ENCODE peak calls at places on chromosome 1, in nine cellular contexts. One of them, this sample, is unnamed.

GRCh38 chr1:24393892-24394291 is 19.7 kb downstream of the STPG1 start:
- DNase-seq in GM23338: no peak
- DNase-seq in fibroblast of mammary gland: peak
- DNase-seq in kidney: peak
- DNase-seq in tibial nerve: no peak
- DNase-seq in Calu3: no peak
- DNase-seq in mammary epithelial cell: peak
- DNase-seq in IMR-90: peak
- DNase-seq in BJ: no peak
- DNase-seq in this sample: no peak

GRCh38 chr1:218463194-218464156 is 118.3 kb downstream of the TGFB2 start:
- DNase-seq in GM23338: no peak
- DNase-seq in mammary epithelial cell: peak
- DNase-seq in BJ: peak
- DNase-seq in kidney: no peak
- DNase-seq in Calu3: no peak
- DNase-seq in IMR-90: peak
- DNase-seq in fibroblast of mammary gland: peak
- DNase-seq in tibial nerve: peak
- DNase-seq in this sample: no peak

GRCh38 chr1:200302192-200302892 is 107.5 kb downstream of the ZNF281 start:
- DNase-seq in GM23338: peak
- DNase-seq in tibial nerve: no peak
- DNase-seq in kidney: peak
- DNase-seq in BJ: no peak
- DNase-seq in fibroblast of mammary gland: peak
- DNase-seq in Calu3: peak
- DNase-seq in IMR-90: peak
- DNase-seq in mammary epithelial cell: peak
- DNase-seq in this sample: peak

GRCh38 chr1:204419064-204419403 is 7.4 kb upstream of the PPP1R15B start:
- DNase-seq in tibial nerve: no peak
- DNase-seq in Calu3: peak
- DNase-seq in fibroblast of mammary gland: no peak
- DNase-seq in mammary epithelial cell: peak
- DNase-seq in IMR-90: peak
- DNase-seq in kidney: no peak
- DNase-seq in BJ: no peak
- DNase-seq in GM23338: no peak
- DNase-seq in this sample: no peak

GRCh38 chr1:215081566-215082531 is 688 bp upstream of the KCNK2 start:
- DNase-seq in GM23338: peak
- DNase-seq in BJ: no peak
- DNase-seq in kidney: peak
- DNase-seq in tibial nerve: no peak
- DNase-seq in mammary epithelial cell: no peak
- DNase-seq in Calu3: no peak
- DNase-seq in fibroblast of mammary gland: peak
- DNase-seq in IMR-90: peak
- DNase-seq in this sample: no peak

GRCh38 chr1:97306504-97306903 is 584.9 kb downstream of the PTBP2 start:
- DNase-seq in GM23338: no peak
- DNase-seq in BJ: no peak
- DNase-seq in tibial nerve: no peak
- DNase-seq in mammary epithelial cell: no peak
- DNase-seq in fibroblast of mammary gland: no peak
- DNase-seq in kidney: no peak
- DNase-seq in IMR-90: no peak
- DNase-seq in Calu3: no peak
- DNase-seq in this sample: no peak

GRCh38 chr1:40132383-40133121 is 28.6 kb upstream of the RLF start:
- DNase-seq in fibroblast of mammary gland: no peak
- DNase-seq in mammary epithelial cell: no peak
- DNase-seq in tibial nerve: no peak
- DNase-seq in GM23338: peak
- DNase-seq in Calu3: no peak
- DNase-seq in kidney: no peak
- DNase-seq in BJ: no peak
- DNase-seq in IMR-90: no peak
- DNase-seq in this sample: no peak

GRCh38 chr1:65232402-65233122 is 76.8 kb upstream of the DNAJC6 start:
- DNase-seq in Calu3: no peak
- DNase-seq in tibial nerve: no peak
- DNase-seq in mammary epithelial cell: no peak
- DNase-seq in BJ: no peak
- DNase-seq in IMR-90: no peak
- DNase-seq in fibroblast of mammary gland: no peak
- DNase-seq in kidney: no peak
- DNase-seq in GM23338: no peak
- DNase-seq in this sample: no peak

GRCh38 chr1:36366091-36366661 is 19.5 kb downstream of the STK40 start:
- DNase-seq in GM23338: peak
- DNase-seq in tibial nerve: no peak
- DNase-seq in fibroblast of mammary gland: peak
- DNase-seq in BJ: no peak
- DNase-seq in kidney: no peak
- DNase-seq in mammary epithelial cell: no peak
- DNase-seq in IMR-90: peak
- DNase-seq in Calu3: no peak
- DNase-seq in this sample: no peak

GRCh38 chr1:186500804-186501203 is 39.9 kb upstream of the PDC start:
- DNase-seq in IMR-90: no peak
- DNase-seq in tibial nerve: no peak
- DNase-seq in GM23338: no peak
- DNase-seq in fibroblast of mammary gland: no peak
- DNase-seq in Calu3: no peak
- DNase-seq in mammary epithelial cell: peak
- DNase-seq in BJ: no peak
- DNase-seq in kidney: no peak
- DNase-seq in this sample: no peak

GRCh38 chr1:59767119-59767518 is 47.6 kb upstream of the HOOK1 start:
- DNase-seq in BJ: no peak
- DNase-seq in fibroblast of mammary gland: no peak
- DNase-seq in IMR-90: no peak
- DNase-seq in mammary epithelial cell: no peak
- DNase-seq in tibial nerve: no peak
- DNase-seq in kidney: no peak
- DNase-seq in GM23338: no peak
- DNase-seq in Calu3: no peak
- DNase-seq in this sample: no peak

GRCh38 chr1:26531651-26532131 is 2.1 kb downstream of the RPS6KA1 start:
- DNase-seq in IMR-90: no peak
- DNase-seq in Calu3: peak
- DNase-seq in tibial nerve: no peak
- DNase-seq in GM23338: peak
- DNase-seq in kidney: peak
- DNase-seq in BJ: no peak
- DNase-seq in mammary epithelial cell: peak
- DNase-seq in fibroblast of mammary gland: no peak
- DNase-seq in this sample: no peak

GRCh38 chr1:201048521-201048920 is 25.0 kb upstream of the KIF21B start:
- DNase-seq in GM23338: no peak
- DNase-seq in IMR-90: no peak
- DNase-seq in BJ: no peak
- DNase-seq in kidney: no peak
- DNase-seq in fibroblast of mammary gland: no peak
- DNase-seq in mammary epithelial cell: no peak
- DNase-seq in tibial nerve: no peak
- DNase-seq in Calu3: no peak
- DNase-seq in this sample: no peak

GRCh38 chr1:179175011-179175934 is 54.2 kb downstream of the ABL2 start:
- DNase-seq in kidney: no peak
- DNase-seq in fibroblast of mammary gland: peak
- DNase-seq in GM23338: no peak
- DNase-seq in mammary epithelial cell: peak
- DNase-seq in tibial nerve: peak
- DNase-seq in Calu3: peak
- DNase-seq in IMR-90: peak
- DNase-seq in BJ: peak
- DNase-seq in this sample: no peak

GRCh38 chr1:28392027-28392652 is 22.6 kb downstream of the PHACTR4 start:
- DNase-seq in tibial nerve: no peak
- DNase-seq in fibroblast of mammary gland: peak
- DNase-seq in BJ: peak
- DNase-seq in GM23338: no peak
- DNase-seq in Calu3: no peak
- DNase-seq in mammary epithelial cell: peak
- DNase-seq in kidney: no peak
- DNase-seq in IMR-90: peak
- DNase-seq in this sample: no peak

GRCh38 chr1:50417487-50417886 is 5.8 kb downstream of the DMRTA2 start:
- DNase-seq in IMR-90: no peak
- DNase-seq in mammary epithelial cell: no peak
- DNase-seq in GM23338: peak
- DNase-seq in kidney: no peak
- DNase-seq in fibroblast of mammary gland: no peak
- DNase-seq in BJ: no peak
- DNase-seq in Calu3: no peak
- DNase-seq in tibial nerve: no peak
- DNase-seq in this sample: no peak

GRCh38 chr1:45012639-45013278 is 705 bp downstream of the UROD start:
- DNase-seq in fibroblast of mammary gland: peak
- DNase-seq in kidney: peak
- DNase-seq in GM23338: peak
- DNase-seq in mammary epithelial cell: peak
- DNase-seq in IMR-90: peak
- DNase-seq in BJ: no peak
- DNase-seq in Calu3: peak
- DNase-seq in tibial nerve: peak
- DNase-seq in this sample: no peak

GRCh38 chr1:61332196-61332753 is 249.9 kb downstream of the NFIA start:
- DNase-seq in Calu3: no peak
- DNase-seq in IMR-90: no peak
- DNase-seq in kidney: no peak
- DNase-seq in tibial nerve: no peak
- DNase-seq in mammary epithelial cell: no peak
- DNase-seq in fibroblast of mammary gland: no peak
- DNase-seq in BJ: no peak
- DNase-seq in GM23338: no peak
- DNase-seq in this sample: peak

DNA sequence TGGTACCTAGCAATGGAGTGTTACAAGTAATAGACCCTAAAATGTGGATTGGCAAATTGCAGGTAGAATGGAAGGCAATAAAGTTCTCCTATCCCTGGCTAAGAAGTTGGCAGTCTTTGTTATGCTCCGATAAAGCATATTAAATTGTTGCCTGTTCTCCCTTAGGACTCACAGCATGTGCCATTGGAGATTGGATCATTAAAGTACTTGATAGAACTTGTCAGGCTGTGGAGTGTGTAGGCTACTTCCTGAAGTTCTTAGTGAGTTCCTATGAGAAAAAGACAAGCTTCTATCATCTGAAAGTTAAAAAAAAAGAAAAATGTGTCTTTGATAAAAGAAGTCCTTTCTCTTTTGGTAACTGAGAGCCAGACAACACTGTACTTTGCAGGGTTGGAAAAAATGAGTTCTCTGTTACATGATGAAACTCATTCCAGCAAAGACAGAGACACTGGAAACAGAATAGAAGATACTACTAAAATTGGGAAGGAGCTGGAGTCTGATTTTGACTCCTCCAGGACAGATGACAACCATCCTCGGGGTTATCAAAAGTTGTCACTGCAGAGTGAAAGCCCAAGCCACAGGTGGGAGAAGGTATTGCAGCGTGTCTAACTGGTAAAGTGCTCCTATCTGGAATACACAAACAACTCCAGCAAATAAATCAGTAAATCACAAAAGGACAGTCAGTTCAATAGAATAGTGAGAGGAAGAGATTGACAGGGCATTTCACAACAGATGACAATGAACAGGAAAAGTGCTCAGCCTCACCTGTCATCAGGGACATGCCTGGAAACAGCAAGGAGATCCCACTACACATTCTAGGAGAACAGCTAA is 87.5 kb upstream of the WDR26 start:
- DNase-seq in fibroblast of mammary gland: no peak
- DNase-seq in tibial nerve: no peak
- DNase-seq in IMR-90: no peak
- DNase-seq in BJ: no peak
- DNase-seq in mammary epithelial cell: no peak
- DNase-seq in Calu3: no peak
- DNase-seq in GM23338: no peak
- DNase-seq in kidney: no peak
- DNase-seq in this sample: no peak
- TF ChIP-seq CTCF in fibroblast of mammary gland: peak
- TF ChIP-seq CTCF in tibial nerve: no peak
- TF ChIP-seq CTCF in IMR-90: no peak
- TF ChIP-seq CTCF in BJ: no peak
- TF ChIP-seq CTCF in mammary epithelial cell: peak
- TF ChIP-seq CTCF in Calu3: no peak
- TF ChIP-seq CTCF in GM23338: no peak
- TF ChIP-seq CTCF in kidney: no peak
- TF ChIP-seq CTCF in this sample: no peak

DNA sequence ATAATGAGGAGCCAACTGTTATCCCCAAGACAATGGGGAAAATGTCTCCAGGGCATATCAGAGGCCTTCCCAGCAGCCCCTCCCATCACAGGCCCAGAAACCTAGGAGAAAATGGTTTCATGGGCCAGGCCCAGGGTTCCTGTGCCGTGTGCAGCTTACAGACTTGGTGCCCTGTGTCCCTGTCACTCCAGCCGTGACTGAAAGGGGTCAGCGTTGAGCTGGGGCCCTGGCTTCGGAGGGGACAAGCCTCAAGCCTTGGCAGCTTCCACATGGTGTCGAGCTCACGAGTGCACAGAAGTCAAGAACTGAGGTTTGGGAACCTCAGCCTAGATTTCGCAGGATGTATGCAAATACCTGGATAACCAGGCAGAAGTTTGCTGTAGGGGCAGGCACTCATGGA is 18.1 kb downstream of the SIPA1L2 start:
- DNase-seq in GM23338: peak
- DNase-seq in Calu3: no peak
- DNase-seq in fibroblast of mammary gland: no peak
- DNase-seq in tibial nerve: no peak
- DNase-seq in IMR-90: no peak
- DNase-seq in BJ: no peak
- DNase-seq in kidney: no peak
- DNase-seq in mammary epithelial cell: no peak
- DNase-seq in this sample: no peak
- TF ChIP-seq CTCF in GM23338: peak
- TF ChIP-seq CTCF in Calu3: no peak
- TF ChIP-seq CTCF in fibroblast of mammary gland: no peak
- TF ChIP-seq CTCF in tibial nerve: no peak
- TF ChIP-seq CTCF in IMR-90: no peak
- TF ChIP-seq CTCF in BJ: no peak
- TF ChIP-seq CTCF in kidney: no peak
- TF ChIP-seq CTCF in mammary epithelial cell: no peak
- TF ChIP-seq CTCF in this sample: peak

GRCh38 chr1:109923131-109923945 is 12.7 kb downstream of the CSF1 start:
- DNase-seq in IMR-90: no peak
- DNase-seq in mammary epithelial cell: no peak
- DNase-seq in tibial nerve: no peak
- DNase-seq in kidney: no peak
- DNase-seq in Calu3: no peak
- DNase-seq in fibroblast of mammary gland: no peak
- DNase-seq in BJ: no peak
- DNase-seq in GM23338: peak
- DNase-seq in this sample: no peak
- TF ChIP-seq CTCF in IMR-90: peak
- TF ChIP-seq CTCF in mammary epithelial cell: peak
- TF ChIP-seq CTCF in tibial nerve: no peak
- TF ChIP-seq CTCF in kidney: peak
- TF ChIP-seq CTCF in Calu3: no peak
- TF ChIP-seq CTCF in fibroblast of mammary gland: peak
- TF ChIP-seq CTCF in BJ: peak
- TF ChIP-seq CTCF in GM23338: peak
- TF ChIP-seq CTCF in this sample: peak

GRCh38 chr1:2266301-2266967 is 38.3 kb downstream of the SKI start:
- DNase-seq in GM23338: no peak
- DNase-seq in Calu3: no peak
- DNase-seq in fibroblast of mammary gland: no peak
- DNase-seq in IMR-90: no peak
- DNase-seq in kidney: peak
- DNase-seq in BJ: no peak
- DNase-seq in tibial nerve: no peak
- DNase-seq in mammary epithelial cell: no peak
- DNase-seq in this sample: no peak
- TF ChIP-seq CTCF in GM23338: no peak
- TF ChIP-seq CTCF in Calu3: no peak
- TF ChIP-seq CTCF in fibroblast of mammary gland: no peak
- TF ChIP-seq CTCF in IMR-90: no peak
- TF ChIP-seq CTCF in kidney: no peak
- TF ChIP-seq CTCF in BJ: no peak
- TF ChIP-seq CTCF in tibial nerve: no peak
- TF ChIP-seq CTCF in mammary epithelial cell: no peak
- TF ChIP-seq CTCF in this sample: no peak